ENCODE peak calls at places on chromosomes 11 and 22, in five cellular contexts. O is HCT116, I is K562, K is HepG2, S is GM12878. U is an unnamed sample.

GRCh38 chr11:48109046-48109666 is 107.5 kb upstream of the OR4B1 start:
- DNase-seq in S (no peak), K (peak; percentile 25), O (peak; percentile 37), I (peak; percentile 58), U (no peak)

GRCh38 chr11:8333431-8334401 is 70.0 kb upstream of the LMO1 start:
- DNase-seq in S (no peak), K (no peak), O (no peak), I (no peak), U (no peak)

GRCh38 chr11:134038897-134039470 is 29.9 kb upstream of the JAM3 start:
- DNase-seq in I (no peak), K (no peak), O (no peak), S (no peak), U (no peak)

GRCh38 chr11:114896594-114896993 is 218.3 kb downstream of the NXPE2 start:
- DNase-seq in I (no peak), S (no peak), O (no peak), K (no peak), U (no peak)

GRCh38 chr11:34492806-34493414 is 20.7 kb downstream of the ELF5 start:
- DNase-seq in I (peak; percentile 58), O (peak; percentile 60), S (no peak), K (peak; percentile 68), U (peak; percentile 72)

GRCh38 chr11:92550411-92550810 is 325.8 kb downstream of the FAT3 start:
- DNase-seq in I (no peak), O (no peak), S (no peak), K (no peak), U (no peak)

GRCh38 chr11:1122356-1123002 is 35.3 kb upstream of the MUC5AC start:
- DNase-seq in I (no peak), K (no peak), O (no peak), S (no peak), U (peak; percentile 38)

GRCh38 chr11:81674211-81674610 is 1059.5 kb downstream of the FAM181B start:
- DNase-seq in I (no peak), S (no peak), K (no peak), O (no peak), U (no peak)

GRCh38 chr11:45654741-45655283 is 10.6 kb downstream of the CHST1 start:
- DNase-seq in O (no peak), S (no peak), I (no peak), K (no peak), U (no peak)

GRCh38 chr22:20887375-20887774 is 28.6 kb downstream of the SNAP29 start:
- DNase-seq in K (no peak), I (peak; percentile 51), S (no peak), O (no peak), U (peak; percentile 77)

GRCh38 chr11:23976776-23977380 is 520.0 kb upstream of the LUZP2 start:
- DNase-seq in O (no peak), K (no peak), I (no peak), S (no peak), U (no peak)

GRCh38 chr11:118211006-118211405 is 13.8 kb downstream of the JAML start:
- DNase-seq in I (no peak), K (no peak), O (no peak), S (no peak), U (no peak)

GRCh38 chr22:41620646-41621098 is at the start of gene DESI1:
- DNase-seq in I (no peak), K (peak; percentile 21), O (no peak), S (no peak), U (no peak)

GRCh38 chr22:39721456-39722325 is 151.1 kb downstream of the CACNA1I start:
- DNase-seq in S (no peak), K (no peak), O (no peak), I (no peak), U (peak; percentile 36)

GRCh38 chr11:57315491-57315890 is 9.3 kb downstream of the TNKS1BP1 start:
- DNase-seq in I (no peak), S (no peak), K (no peak), O (no peak), U (no peak)

GRCh38 chr11:134743809-134744195 is 331.8 kb upstream of the B3GAT1 start:
- DNase-seq in O (no peak), K (no peak), S (no peak), I (no peak), U (no peak)

GRCh38 chr11:18750944-18751343 is 25.0 kb upstream of the IGSF22 start:
- DNase-seq in K (no peak), S (no peak), O (no peak), I (no peak), U (no peak)

GRCh38 chr22:40310081-40310770 is 36.1 kb upstream of the ADSL start:
- DNase-seq in S (no peak), K (no peak), I (no peak), O (no peak), U (no peak)

GRCh38 chr11:71253794-71254193 is 1.4 kb upstream of the SHANK2 start:
- DNase-seq in O (no peak), I (no peak), K (no peak), S (no peak), U (no peak)

GRCh38 chr11:66701432-66702240 is 23.9 kb upstream of the RBM4B start:
- DNase-seq in K (peak; percentile 66), I (peak; percentile 77), O (no peak), S (no peak), U (no peak)

GRCh38 chr22:34308101-34308500 is 387.8 kb upstream of the LARGE1 start:
- DNase-seq in O (no peak), I (no peak), K (no peak), S (no peak), U (no peak)

GRCh38 chr11:129951201-129951882 is 51.3 kb downstream of the PRDM10 start:
- DNase-seq in I (no peak), K (no peak), S (no peak), O (no peak), U (no peak)

GRCh38 chr11:115676768-115677167 is 172.6 kb upstream of the CADM1 start:
- DNase-seq in I (no peak), O (no peak), K (no peak), S (no peak), U (no peak)

GRCh38 chr22:35631597-35631996 is 14.5 kb upstream of the MB start:
- DNase-seq in S (no peak), I (peak; percentile 50), K (peak; percentile 60), O (peak; percentile 65), U (peak; percentile 60)

GRCh38 chr22:35630891-35631290 is 13.8 kb upstream of the MB start:
- DNase-seq in S (no peak), K (no peak), I (no peak), O (no peak), U (no peak)

GRCh38 chr22:35628732-35629131 is 11.6 kb upstream of the MB start:
- DNase-seq in O (no peak), I (no peak), S (no peak), K (no peak), U (no peak)

GRCh38 chr22:35629406-35630234 is 12.5 kb upstream of the MB start:
- DNase-seq in O (peak; percentile 87), I (peak; percentile 26), S (peak; percentile 61), K (no peak), U (no peak)

DNA sequence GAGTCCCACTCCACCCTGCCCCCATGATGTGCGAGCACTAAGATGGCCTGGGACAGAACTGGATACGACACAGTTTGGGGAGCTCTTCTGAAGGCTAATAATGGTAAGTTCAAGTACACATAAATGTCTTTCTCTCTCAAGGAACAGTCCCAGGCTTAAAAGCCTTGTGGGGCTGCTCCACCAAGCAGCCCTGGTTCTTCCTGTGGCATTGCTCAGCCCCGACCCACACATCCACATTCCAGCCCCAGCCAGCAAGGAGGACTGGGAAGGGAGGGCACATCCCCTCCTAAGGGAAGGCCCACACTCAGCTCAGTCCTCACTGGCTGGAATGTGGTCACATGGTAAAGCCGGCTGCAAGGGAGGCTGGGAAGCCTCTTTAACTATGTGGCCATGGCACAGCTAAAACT is 13.3 kb upstream of the MB start:
- DNase-seq in S (no peak), I (no peak), O (peak; percentile 38), K (no peak), U (no peak)
- TF ChIP-seq MAX in S (no peak), I (no peak), O (no peak), K (no peak), U (no peak)

DNA sequence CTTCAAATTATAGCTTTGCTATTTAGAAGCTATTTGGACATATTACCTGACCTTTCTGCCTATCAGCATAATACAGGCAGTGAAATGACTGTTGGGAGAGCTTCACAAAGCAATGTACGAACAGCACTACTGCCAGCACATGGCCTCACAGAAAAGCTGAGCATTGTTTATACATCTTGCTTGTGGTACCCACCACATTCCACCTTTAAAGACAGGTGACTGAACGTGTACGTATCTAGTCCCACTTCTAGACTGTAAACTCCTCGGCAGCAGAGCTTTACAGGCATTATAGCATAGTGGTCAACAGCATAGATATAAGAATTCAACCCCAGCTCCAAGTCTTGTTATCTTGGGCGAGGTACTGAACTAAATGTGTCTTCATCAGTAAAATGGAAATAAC is 1.6 kb downstream of the JOSD1 start:
- DNase-seq in I (no peak), S (no peak), K (no peak), O (no peak), U (no peak)
- H3K9ac ChIP-seq in I (peak overlapping the region; percentile 86), S (peak overlapping the region; percentile 90), K (peak overlapping the region; percentile 95), O (peak overlapping the region; percentile 98), U (peak overlapping the region; percentile 95)

DNA sequence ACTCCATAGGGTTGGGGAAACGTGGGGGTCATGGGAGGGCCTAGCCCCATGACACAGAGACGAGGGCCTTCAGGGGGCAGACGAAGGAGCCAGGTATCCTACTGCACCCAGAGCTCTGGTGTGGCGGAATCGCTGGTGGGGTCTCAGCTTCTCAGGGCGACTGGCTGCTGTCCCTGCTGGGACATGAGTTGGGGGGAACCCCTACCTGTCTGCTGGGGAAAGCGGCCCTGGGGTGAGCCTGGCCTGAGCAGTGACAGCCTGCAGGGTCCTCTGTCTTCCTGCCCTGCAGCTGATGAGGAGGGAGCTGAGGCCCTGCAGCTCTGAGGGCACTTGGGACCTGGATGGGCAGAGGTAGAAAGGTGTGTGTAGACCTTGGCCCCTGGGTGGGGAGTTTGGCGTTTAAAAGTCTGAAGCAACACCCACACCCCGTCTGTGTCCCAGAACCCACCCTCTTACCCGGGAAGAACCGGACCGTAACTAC is 33.6 kb upstream of the GRAMD4 start:
- DNase-seq in K (no peak), S (no peak), O (no peak), I (no peak), U (no peak)
- TF ChIP-seq REST in K (no peak), S (no peak), O (no peak), I (no peak), U (no peak)

GRCh38 chr11:116953525-116954284 is 116.3 kb upstream of the APOA1 start:
- DNase-seq in I (no peak), O (no peak), K (no peak), S (no peak), U (no peak)

GRCh38 chr11:116946414-116946813 is 109.0 kb upstream of the APOA1 start:
- DNase-seq in K (no peak), S (no peak), I (no peak), O (no peak), U (no peak)

GRCh38 chr11:116950210-116950609 is 112.8 kb upstream of the APOA1 start:
- DNase-seq in K (no peak), O (no peak), I (no peak), S (no peak), U (no peak)

GRCh38 chr11:116951762-116952161 is 114.3 kb upstream of the APOA1 start:
- DNase-seq in I (no peak), S (no peak), O (no peak), K (no peak), U (no peak)

DNA sequence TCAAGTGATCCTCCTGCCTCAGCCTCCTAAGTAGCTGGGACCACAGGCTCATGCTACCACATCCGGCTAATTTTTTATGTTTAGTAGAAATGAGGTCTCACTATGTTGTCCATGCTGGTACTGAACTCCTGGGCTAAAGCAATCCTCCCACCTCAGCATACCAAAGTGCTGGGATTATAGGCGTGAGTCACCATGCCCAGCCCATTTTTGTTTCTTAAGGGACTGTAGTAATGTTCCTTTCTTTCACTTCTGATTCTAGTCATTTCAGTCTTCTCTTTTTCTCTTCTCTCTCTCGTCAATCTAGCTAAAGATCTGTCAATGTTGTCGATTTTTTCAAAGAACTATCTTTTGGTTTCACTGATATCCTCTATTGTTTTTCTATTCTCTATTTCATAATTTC is 111.0 kb upstream of the APOA1 start:
- DNase-seq in I (no peak), O (peak; percentile 42), S (no peak), K (no peak), U (no peak)
- TF ChIP-seq MAX in I (no peak), O (no peak), S (no peak), K (no peak), U (no peak)